ENCODE peak calls at places on chromosomes 2 and 18, in four cellular contexts. M is HepG2, E is A549, R is K562. Q is an unnamed sample.

GRCh38 chr2:67311536-67311935 is 85.6 kb upstream of the ETAA1 start:
- DNase-seq in M (no peak), E (no peak), R (no peak), Q (no peak)

GRCh38 chr18:75088622-75089211 is 120.2 kb downstream of the PTGR3 start:
- DNase-seq in M (no peak), E (no peak), R (no peak), Q (no peak)

GRCh38 chr2:29228947-29229346 is 113.7 kb downstream of the CLIP4 start:
- DNase-seq in M (no peak), E (no peak), R (no peak), Q (peak)

GRCh38 chr2:224286923-224287322 is 115.0 kb downstream of the FAM124B start:
- DNase-seq in M (no peak), E (peak), R (no peak), Q (no peak)

GRCh38 chr2:9191044-9191481 is 15.5 kb upstream of the ASAP2 start:
- DNase-seq in M (peak), E (peak), R (no peak), Q (peak)

GRCh38 chr2:61658841-61659780 is 121.0 kb upstream of the XPO1 start:
- DNase-seq in M (peak), E (peak), R (peak), Q (no peak)

GRCh38 chr18:1048048-1048447 is 143.4 kb downstream of the ADCYAP1 start:
- DNase-seq in M (no peak), E (no peak), R (no peak), Q (no peak)

GRCh38 chr2:107669335-107669734 is 157.4 kb upstream of the RGPD4 start:
- DNase-seq in M (no peak), E (peak), R (peak), Q (no peak)

GRCh38 chr2:157331696-157332095 is 6.1 kb upstream of the ERMN start:
- DNase-seq in M (no peak), E (no peak), R (no peak), Q (no peak)

GRCh38 chr2:31788273-31788672 is 207.5 kb upstream of the SRD5A2 start:
- DNase-seq in M (no peak), E (no peak), R (no peak), Q (no peak)

GRCh38 chr2:188773075-188773474 is 201.1 kb upstream of the COL3A1 start:
- DNase-seq in M (no peak), E (no peak), R (no peak), Q (no peak)

GRCh38 chr2:61620244-61621159 is 82.3 kb upstream of the XPO1 start:
- DNase-seq in M (peak), E (peak), R (peak), Q (no peak)

GRCh38 chr18:46554406-46554805 is 102.6 kb downstream of the LOXHD1 start:
- DNase-seq in M (no peak), E (no peak), R (no peak), Q (no peak)

GRCh38 chr18:3466872-3467271 is 16.9 kb downstream of the TGIF1 start:
- DNase-seq in M (no peak), E (no peak), R (no peak), Q (peak)

GRCh38 chr2:128263902-128264331 is 54.8 kb downstream of the HS6ST1 start:
- DNase-seq in M (no peak), E (no peak), R (no peak), Q (no peak)

GRCh38 chr18:41075212-41075611 is 879.8 kb upstream of the PIK3C3 start:
- DNase-seq in M (no peak), E (peak), R (no peak), Q (no peak)

GRCh38 chr2:201820385-201821007 is 14.2 kb downstream of the CDK15 start:
- DNase-seq in M (no peak), E (no peak), R (no peak), Q (no peak)

GRCh38 chr18:13760047-13760446 is 33.6 kb downstream of the RNMT start:
- DNase-seq in M (no peak), E (no peak), R (no peak), Q (no peak)

GRCh38 chr2:219111375-219112069 is 49.1 kb downstream of the NHEJ1 start:
- DNase-seq in M (peak), E (no peak), R (no peak), Q (no peak)

GRCh38 chr2:33267745-33268144 is 208.7 kb upstream of the RASGRP3 start:
- DNase-seq in M (no peak), E (no peak), R (no peak), Q (no peak)

GRCh38 chr2:136247204-136247990 is 129.4 kb upstream of the CXCR4 start:
- DNase-seq in M (no peak), E (no peak), R (no peak), Q (no peak)

GRCh38 chr2:20781656-20782265 is 41.1 kb downstream of the LDAH start:
- DNase-seq in M (peak), E (peak), R (peak), Q (peak)

GRCh38 chr2:31379102-31379501 is 35.4 kb downstream of the XDH start:
- DNase-seq in M (no peak), E (no peak), R (no peak), Q (no peak)

GRCh38 chr2:209277444-209277843 is 146.4 kb upstream of the MAP2 start:
- DNase-seq in M (no peak), E (no peak), R (no peak), Q (no peak)

GRCh38 chr2:113158884-113159553 is 14.8 kb upstream of the PSD4 start:
- DNase-seq in M (no peak), E (no peak), R (no peak), Q (no peak)

GRCh38 chr2:98554116-98554861 is 54.0 kb downstream of the COA5 start:
- DNase-seq in M (no peak), E (no peak), R (no peak), Q (no peak)

GRCh38 chr2:136255648-136256461 is 137.9 kb upstream of the CXCR4 start:
- DNase-seq in M (no peak), E (no peak), R (no peak), Q (no peak)

GRCh38 chr2:39523308-39524044 is 86.4 kb upstream of the MAP4K3 start:
- DNase-seq in M (peak), E (peak), R (no peak), Q (no peak)

GRCh38 chr2:173446722-173447121 is 92.0 kb downstream of the CDCA7 start:
- DNase-seq in M (no peak), E (no peak), R (no peak), Q (no peak)

GRCh38 chr18:60020107-60020925 is 120.5 kb downstream of the PMAIP1 start:
- DNase-seq in M (no peak), E (no peak), R (no peak), Q (no peak)

GRCh38 chr2:105470979-105471378 is 72.1 kb upstream of the FHL2 start:
- DNase-seq in M (no peak), E (no peak), R (no peak), Q (no peak)

GRCh38 chr2:71849111-71849510 is 298.6 kb downstream of the CYP26B1 start:
- DNase-seq in M (no peak), E (no peak), R (no peak), Q (no peak)

GRCh38 chr2:18243831-18244230 is 316.6 kb downstream of the RDH14 start:
- DNase-seq in M (no peak), E (no peak), R (no peak), Q (no peak)

GRCh38 chr2:148201075-148202004 is 180.4 kb downstream of the MBD5 start:
- DNase-seq in M (peak), E (peak), R (peak), Q (peak)

GRCh38 chr18:2526320-2526719 is 45.0 kb downstream of the METTL4 start:
- DNase-seq in M (no peak), E (no peak), R (no peak), Q (no peak)

GRCh38 chr2:29394311-29394710 is 279.1 kb downstream of the CLIP4 start:
- DNase-seq in M (no peak), E (no peak), R (no peak), Q (no peak)

GRCh38 chr2:39719317-39719716 is 53.6 kb downstream of the TMEM178A start:
- DNase-seq in M (no peak), E (no peak), R (no peak), Q (no peak)

GRCh38 chr2:206212673-206213513 is 53.2 kb downstream of the EEF1B2 start:
- DNase-seq in M (no peak), E (no peak), R (no peak), Q (no peak)

GRCh38 chr2:46167406-46167805 is 129.8 kb upstream of the EPAS1 start:
- DNase-seq in M (no peak), E (no peak), R (no peak), Q (no peak)

GRCh38 chr2:101219281-101219680 is 33.4 kb upstream of the CNOT11 start:
- DNase-seq in M (no peak), E (no peak), R (no peak), Q (no peak)

GRCh38 chr2:240644171-240644651 is 18.9 kb downstream of the GPR35 start:
- DNase-seq in M (no peak), E (no peak), R (no peak), Q (no peak)
- TF ChIP-seq HMGXB4 in M (no peak), E (no peak), R (no peak), Q (no peak)

GRCh38 chr2:111099402-111099801 is 21.3 kb upstream of the BCL2L11 start:
- DNase-seq in M (no peak), E (no peak), R (no peak), Q (no peak)

GRCh38 chr2:111102216-111102615 is 18.5 kb upstream of the BCL2L11 start:
- DNase-seq in M (no peak), E (no peak), R (no peak), Q (no peak)

GRCh38 chr2:111101592-111101991 is 19.1 kb upstream of the BCL2L11 start:
- DNase-seq in M (no peak), E (no peak), R (no peak), Q (no peak)

GRCh38 chr2:111100087-111100764 is 20.5 kb upstream of the BCL2L11 start:
- DNase-seq in M (no peak), E (no peak), R (no peak), Q (no peak)

DNA sequence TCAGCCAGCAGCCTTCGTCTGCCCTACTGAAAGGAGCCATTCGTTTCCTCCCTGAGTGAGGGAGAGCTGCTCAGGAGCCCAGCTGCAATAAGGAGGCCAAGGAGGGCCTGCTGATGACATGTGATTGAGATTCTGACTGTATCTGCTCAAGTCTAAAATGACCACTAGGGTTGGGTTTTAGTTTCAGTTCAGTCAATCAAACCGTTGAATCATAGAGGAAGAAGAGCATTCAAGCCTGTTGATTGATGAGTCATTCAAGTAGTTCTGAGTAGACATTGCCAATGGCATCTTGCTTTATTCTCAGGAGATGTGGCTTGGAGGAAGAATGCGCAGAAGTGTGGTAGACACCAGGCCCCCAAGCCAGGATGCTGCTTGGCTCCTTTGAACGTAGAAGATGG is 19.9 kb upstream of the BCL2L11 start:
- DNase-seq in M (no peak), E (peak), R (peak), Q (no peak)
- TF ChIP-seq HMGXB4 in M (no peak), E (no peak), R (no peak), Q (no peak)

GRCh38 chr2:12702661-12703121 is 14.0 kb upstream of the TRIB2 start:
- DNase-seq in M (no peak), E (no peak), R (no peak), Q (no peak)
- TF ChIP-seq HMGXB4 in M (no peak), E (no peak), R (no peak), Q (no peak)

GRCh38 chr2:12797815-12798214 is 81.1 kb downstream of the TRIB2 start:
- DNase-seq in M (no peak), E (no peak), R (no peak), Q (no peak)
- TF ChIP-seq HMGXB4 in M (no peak), E (no peak), R (no peak), Q (no peak)

DNA sequence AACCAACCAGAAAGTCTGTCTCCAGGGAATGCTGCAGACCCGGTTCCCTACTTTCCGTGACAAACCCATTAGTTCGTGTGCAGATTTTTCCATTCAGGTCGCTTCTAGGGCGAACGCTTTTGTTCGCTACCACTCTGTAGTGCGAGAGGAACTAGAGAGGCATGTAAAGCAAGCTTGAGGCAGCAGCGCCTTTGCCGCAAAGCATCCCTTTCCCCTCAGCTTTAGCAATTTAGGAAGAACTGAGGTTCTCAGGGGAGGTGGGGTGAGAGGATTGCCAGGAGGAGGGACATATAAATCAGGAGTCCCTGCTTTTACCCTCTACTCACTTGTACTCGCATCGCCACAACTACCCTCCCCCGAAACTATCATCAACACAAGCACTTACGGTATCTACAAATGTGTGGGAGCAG is 753 bp upstream of the ZNF804A start:
- DNase-seq in M (no peak), E (no peak), R (no peak), Q (peak)
- TF ChIP-seq HMGXB4 in M (no peak), E (no peak), R (no peak), Q (no peak)

GRCh38 chr2:196610796-196611195 is 28.7 kb upstream of the CCDC150 start:
- DNase-seq in M (no peak), E (no peak), R (no peak), Q (no peak)
- TF ChIP-seq HMGXB4 in M (no peak), E (no peak), R (no peak), Q (no peak)

GRCh38 chr18:8659609-8660242 is 45.6 kb upstream of the MTCL1 start:
- DNase-seq in M (no peak), E (no peak), R (no peak), Q (no peak)
- TF ChIP-seq HMGXB4 in M (no peak), E (no peak), R (no peak), Q (no peak)

GRCh38 chr18:55695091-55695490 is 107.1 kb upstream of the TCF4 start:
- DNase-seq in M (no peak), E (no peak), R (no peak), Q (no peak)
- TF ChIP-seq HMGXB4 in M (no peak), E (no peak), R (no peak), Q (no peak)

DNA sequence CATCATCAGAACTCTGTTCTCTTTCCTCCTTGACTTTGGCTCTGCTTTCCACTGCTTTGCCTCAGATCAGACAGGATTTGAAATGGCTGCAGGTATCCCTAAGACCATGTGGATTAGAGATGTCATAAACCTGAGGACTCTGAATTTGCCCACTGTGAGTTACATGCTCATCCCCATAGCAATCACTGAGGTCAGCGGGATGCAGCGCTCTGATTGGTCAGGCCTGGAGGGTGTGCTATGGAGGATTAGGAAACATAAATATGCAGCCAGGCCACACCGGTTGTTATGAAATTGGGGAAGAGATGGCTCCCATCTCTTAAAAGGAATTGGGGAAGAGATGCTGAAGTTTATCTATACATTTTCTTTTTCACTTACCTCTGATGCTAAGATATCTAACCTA is 73.7 kb upstream of the DNAJC10 start:
- DNase-seq in M (peak), E (peak), R (peak), Q (peak)
- TF ChIP-seq HMGXB4 in M (no peak), E (no peak), R (no peak), Q (no peak)

GRCh38 chr2:179186126-179186525 is 78.5 kb downstream of the SESTD1 start:
- DNase-seq in M (no peak), E (no peak), R (no peak), Q (no peak)
- TF ChIP-seq HMGXB4 in M (no peak), E (no peak), R (no peak), Q (no peak)